ENCODE peak calls at places on chromosomes 5 and 9, in four cellular contexts. O, N, T and Q are unnamed samples.

GRCh38 chr9:88897081-88897480 is 94.2 kb upstream of the S1PR3 start:
- DNase-seq in O (no peak), N (no peak), T (no peak), Q (no peak)

GRCh38 chr5:54837939-54838457 is 147.4 kb downstream of the ESM1 start:
- DNase-seq in O (no peak), N (peak; percentile 31), T (no peak), Q (no peak)

GRCh38 chr5:59673438-59674058 is 220.0 kb downstream of the PDE4D start:
- DNase-seq in O (no peak), N (peak; percentile 49), T (peak; percentile 28), Q (peak; percentile 8)

GRCh38 chr9:120914410-120914809 is 12.2 kb downstream of the TRAF1 start:
- DNase-seq in O (no peak), N (no peak), T (no peak), Q (no peak)

GRCh38 chr5:135235002-135235401 is 164.0 kb downstream of the MACROH2A1 start:
- DNase-seq in O (no peak), N (no peak), T (no peak), Q (no peak)

GRCh38 chr5:1937590-1937989 is 54.9 kb upstream of the IRX4 start:
- DNase-seq in O (no peak), N (no peak), T (no peak), Q (no peak)

GRCh38 chr5:132064738-132065331 is 4.4 kb downstream of the IL3 start:
- DNase-seq in O (peak; percentile 45), N (peak; percentile 70), T (peak; percentile 81), Q (peak; percentile 71)

GRCh38 chr9:136840877-136841645 is 1.2 kb upstream of the AJM1 start:
- DNase-seq in O (no peak), N (peak; percentile 62), T (no peak), Q (no peak)

GRCh38 chr5:134648425-134649162 is at the start of gene SEC24A:
- DNase-seq in O (no peak), N (peak; percentile 87), T (peak; percentile 89), Q (peak; percentile 57)

GRCh38 chr5:17219431-17219830 is 2.0 kb downstream of the BASP1 start:
- DNase-seq in O (no peak), N (no peak), T (no peak), Q (no peak)

GRCh38 chr9:132241840-132242620 is 80.2 kb downstream of the NTNG2 start:
- DNase-seq in O (no peak), N (no peak), T (peak; percentile 46), Q (no peak)

GRCh38 chr9:129596541-129597328 is 24.2 kb downstream of the C9orf50 start:
- DNase-seq in O (no peak), N (peak; percentile 73), T (peak; percentile 52), Q (peak; percentile 88)

GRCh38 chr9:129595323-129595741 is 25.6 kb downstream of the C9orf50 start:
- DNase-seq in O (no peak), N (peak; percentile 60), T (no peak), Q (no peak)

GRCh38 chr9:129598089-129598596 is 22.8 kb downstream of the C9orf50 start:
- DNase-seq in O (no peak), N (no peak), T (no peak), Q (no peak)

GRCh38 chr9:129595903-129596540 is 24.9 kb downstream of the C9orf50 start:
- DNase-seq in O (no peak), N (no peak), T (peak; percentile 55), Q (no peak)

DNA sequence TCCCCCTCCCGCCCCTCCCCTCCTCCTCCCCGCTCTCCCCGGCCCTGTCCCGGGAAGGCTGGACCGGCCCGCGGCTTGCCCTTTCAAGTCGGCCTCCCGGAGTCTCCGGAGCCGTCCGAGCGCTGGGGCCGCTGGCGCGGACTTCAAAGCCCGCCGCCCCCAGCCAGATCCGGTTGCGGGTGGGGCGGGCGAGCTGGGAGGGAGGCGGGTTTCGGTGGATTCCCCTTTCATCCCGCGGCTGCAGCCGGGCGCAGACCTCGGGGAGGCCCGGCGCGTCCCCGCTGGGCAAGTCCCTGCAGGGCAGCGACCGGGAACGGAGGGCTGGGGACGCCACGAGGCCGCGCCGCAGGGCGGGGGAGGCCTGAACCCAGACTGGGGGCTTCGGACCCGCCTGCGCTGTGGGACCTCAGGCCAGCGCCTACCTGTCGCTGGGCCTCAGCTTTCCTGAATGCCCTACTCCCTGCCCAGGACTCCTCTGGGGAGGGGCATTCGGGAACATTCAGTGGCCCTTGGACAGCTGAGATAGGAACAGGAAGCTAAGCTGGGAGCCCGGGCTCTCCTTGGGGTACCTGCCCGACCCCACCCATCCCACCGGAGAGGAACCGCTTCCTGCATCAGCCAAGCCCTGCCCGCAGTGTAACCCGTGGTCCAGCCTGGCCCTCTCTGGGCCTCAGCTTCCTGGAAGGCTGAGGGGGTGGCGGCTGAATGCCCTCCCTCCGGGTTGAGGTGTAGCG is 23.4 kb downstream of the C9orf50 start:
- DNase-seq in O (no peak), N (peak; percentile 65), T (no peak), Q (peak; percentile 86)
- TF ChIP-seq CEBPB in O (no peak), N (no peak), T (no peak), Q (no peak)

GRCh38 chr9:37453827-37454226 is 11.4 kb downstream of the ZBTB5 start:
- DNase-seq in O (no peak), N (no peak), T (no peak), Q (no peak)

GRCh38 chr9:37454238-37454637 is 11.0 kb downstream of the ZBTB5 start:
- DNase-seq in O (no peak), N (peak; percentile 14), T (no peak), Q (no peak)

GRCh38 chr9:37456808-37457207 is 8.4 kb downstream of the ZBTB5 start:
- DNase-seq in O (no peak), N (no peak), T (no peak), Q (no peak)

GRCh38 chr9:37452611-37453010 is 12.6 kb downstream of the ZBTB5 start:
- DNase-seq in O (no peak), N (no peak), T (no peak), Q (no peak)

GRCh38 chr9:37455884-37456647 is 9.2 kb downstream of the ZBTB5 start:
- DNase-seq in O (no peak), N (no peak), T (no peak), Q (no peak)
- H4K20me1 ChIP-seq in O (no peaks in the 10 kb centered on the region), N (peaks cover 44% of the 10 kb centered on the region), T (peaks cover 11% of the 10 kb centered on the region), Q (peaks cover 28% of the 10 kb centered on the region)

GRCh38 chr5:111834926-111835599 is 78.1 kb upstream of the NREP start:
- DNase-seq in O (no peak), N (peak; percentile 32), T (no peak), Q (no peak)

GRCh38 chr5:111830333-111830732 is 73.3 kb upstream of the NREP start:
- DNase-seq in O (no peak), N (peak; percentile 70), T (no peak), Q (peak; percentile 41)

GRCh38 chr5:111826064-111826463 is 69.1 kb upstream of the NREP start:
- DNase-seq in O (no peak), N (no peak), T (no peak), Q (no peak)

GRCh38 chr5:111829701-111830100 is 72.7 kb upstream of the NREP start:
- DNase-seq in O (no peak), N (peak; percentile 77), T (no peak), Q (no peak)
- TF ChIP-seq CEBPB in O (no peak), N (no peak), T (no peak), Q (no peak)

GRCh38 chr5:151081426-151082273 is 816 bp upstream of the TNIP1 start:
- DNase-seq in O (no peak), N (peak; percentile 72), T (no peak), Q (no peak)
- H4K20me1 ChIP-seq in O (peaks cover 9% of the 10 kb centered on the region), N (peaks cover 31% of the 10 kb centered on the region), T (peaks cover 4% of the 10 kb centered on the region), Q (no peaks in the 10 kb centered on the region)

GRCh38 chr5:78841767-78842166 is 143.3 kb downstream of the ARSB start:
- DNase-seq in O (no peak), N (peak; percentile 32), T (no peak), Q (no peak)
- TF ChIP-seq CEBPB in O (no peak), N (no peak), T (no peak), Q (no peak)

GRCh38 chr5:140116716-140117115 is 2.8 kb downstream of the PURA start:
- DNase-seq in O (no peak), N (no peak), T (peak; percentile 16), Q (no peak)
- H4K20me1 ChIP-seq in O (no peaks in the 10 kb centered on the region), N (peaks cover 42% of the 10 kb centered on the region), T (peaks cover 6% of the 10 kb centered on the region), Q (no peaks in the 10 kb centered on the region)